ENCODE peak calls at places on chromosome 17, in four cellular contexts. One of them, this sample, is unnamed.

GRCh38 chr17:80029235-80029974 is 6.3 kb downstream of the TBC1D16 start:
- DNase-seq in IMR-90: peak; percentile 74
- DNase-seq in H1: no peak
- DNase-seq in mesendoderm: peak; percentile 60
- DNase-seq in this sample: no peak

GRCh38 chr17:44865231-44865660 is 17.6 kb downstream of the HIGD1B start:
- DNase-seq in IMR-90: peak; percentile 73
- DNase-seq in H1: peak; percentile 15
- DNase-seq in mesendoderm: peak; percentile 79
- DNase-seq in this sample: peak; percentile 74

GRCh38 chr17:8304181-8304910 is 5.7 kb upstream of the ARHGEF15 start:
- DNase-seq in IMR-90: no peak
- DNase-seq in H1: no peak
- DNase-seq in mesendoderm: no peak
- DNase-seq in this sample: no peak

GRCh38 chr17:3890082-3890892 is 2.6 kb downstream of the CAMKK1 start:
- DNase-seq in IMR-90: peak; percentile 91
- DNase-seq in H1: no peak
- DNase-seq in mesendoderm: no peak
- DNase-seq in this sample: no peak

GRCh38 chr17:40598928-40599627 is 33.8 kb upstream of the CCR7 start:
- DNase-seq in IMR-90: peak; percentile 37
- DNase-seq in H1: no peak
- DNase-seq in mesendoderm: no peak
- DNase-seq in this sample: no peak

GRCh38 chr17:40056379-40057005 is 2.3 kb upstream of the MED24 start:
- DNase-seq in IMR-90: no peak
- DNase-seq in H1: no peak
- DNase-seq in mesendoderm: no peak
- DNase-seq in this sample: no peak

GRCh38 chr17:35734396-35734795 is 3.0 kb downstream of the RASL10B start:
- DNase-seq in IMR-90: no peak
- DNase-seq in H1: no peak
- DNase-seq in mesendoderm: no peak
- DNase-seq in this sample: no peak

GRCh38 chr17:27793168-27793905 is 7.0 kb downstream of the NOS2 start:
- DNase-seq in IMR-90: no peak
- DNase-seq in H1: no peak
- DNase-seq in mesendoderm: peak; percentile 44
- DNase-seq in this sample: peak; percentile 52

GRCh38 chr17:69084911-69085310 is 24.2 kb upstream of the ABCA9 start:
- DNase-seq in IMR-90: no peak
- DNase-seq in H1: peak; percentile 70
- DNase-seq in mesendoderm: peak; percentile 84
- DNase-seq in this sample: peak; percentile 92

DNA sequence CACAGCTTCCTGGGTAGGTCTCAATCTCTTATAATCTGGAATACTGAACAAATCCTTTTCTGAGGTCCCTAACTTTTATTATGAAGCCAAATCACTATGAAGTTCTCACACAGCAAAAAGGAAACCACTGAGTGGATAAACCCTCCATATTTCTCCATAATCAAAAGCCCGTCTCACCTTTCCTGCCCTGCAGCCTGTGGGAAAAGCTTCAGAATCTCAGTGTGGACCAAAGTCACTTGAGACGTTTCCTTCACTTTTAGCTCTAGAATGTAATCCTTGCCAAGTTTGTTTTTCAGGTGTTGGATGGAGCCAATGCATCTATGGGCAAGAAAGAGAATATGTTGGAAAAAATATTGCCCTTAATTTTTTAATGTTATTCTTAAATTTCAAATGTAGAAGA is 22.0 kb upstream of the ABCA9 start:
- DNase-seq in IMR-90: no peak
- DNase-seq in H1: no peak
- DNase-seq in mesendoderm: no peak
- DNase-seq in this sample: no peak
- H4K5ac ChIP-seq in IMR-90: no peak overlapping the region
- H4K5ac ChIP-seq in H1: no peak overlapping the region
- H4K5ac ChIP-seq in mesendoderm: no peak overlapping the region
- H4K5ac ChIP-seq in this sample: no peak overlapping the region

GRCh38 chr17:46950615-46950996 is 27.6 kb downstream of the GOSR2 start:
- DNase-seq in IMR-90: no peak
- DNase-seq in H1: no peak
- DNase-seq in mesendoderm: no peak
- DNase-seq in this sample: peak; percentile 20
- H4K8ac ChIP-seq in IMR-90: no peak overlapping the region
- H4K8ac ChIP-seq in H1: no peak overlapping the region
- H4K8ac ChIP-seq in mesendoderm: no peak overlapping the region
- H4K8ac ChIP-seq in this sample: no peak overlapping the region

GRCh38 chr17:50637829-50638571 is 3.3 kb downstream of the ABCC3 start:
- DNase-seq in IMR-90: no peak
- DNase-seq in H1: no peak
- DNase-seq in mesendoderm: no peak
- DNase-seq in this sample: no peak
- H3K9ac ChIP-seq in IMR-90: no peak overlapping the region
- H3K9ac ChIP-seq in H1: no peak overlapping the region
- H3K9ac ChIP-seq in mesendoderm: no peak overlapping the region
- H3K9ac ChIP-seq in this sample: no peak overlapping the region

GRCh38 chr17:76881408-76881807 is 13.2 kb downstream of the MGAT5B start:
- DNase-seq in IMR-90: no peak
- DNase-seq in H1: no peak
- DNase-seq in mesendoderm: no peak
- DNase-seq in this sample: no peak
- H4K5ac ChIP-seq in IMR-90: no peak overlapping the region
- H4K5ac ChIP-seq in H1: no peak overlapping the region
- H4K5ac ChIP-seq in mesendoderm: no peak overlapping the region
- H4K5ac ChIP-seq in this sample: no peak overlapping the region

GRCh38 chr17:81517339-81518112 is 4.9 kb upstream of the ACTG1 start:
- DNase-seq in IMR-90: no peak
- DNase-seq in H1: no peak
- DNase-seq in mesendoderm: peak; percentile 75
- DNase-seq in this sample: peak; percentile 70
- H4K8ac ChIP-seq in IMR-90: no peak overlapping the region
- H4K8ac ChIP-seq in H1: peak overlapping the region; percentile 76
- H4K8ac ChIP-seq in mesendoderm: no peak overlapping the region
- H4K8ac ChIP-seq in this sample: no peak overlapping the region

GRCh38 chr17:17015221-17015620 is 27.0 kb upstream of the MPRIP start:
- DNase-seq in IMR-90: no peak
- DNase-seq in H1: no peak
- DNase-seq in mesendoderm: no peak
- DNase-seq in this sample: no peak
- H3K9ac ChIP-seq in IMR-90: no peak overlapping the region
- H3K9ac ChIP-seq in H1: no peak overlapping the region
- H3K9ac ChIP-seq in mesendoderm: no peak overlapping the region
- H3K9ac ChIP-seq in this sample: no peak overlapping the region

GRCh38 chr17:18324140-18325049 is 9.3 kb downstream of the SMCR8 start:
- DNase-seq in IMR-90: no peak
- DNase-seq in H1: no peak
- DNase-seq in mesendoderm: peak; percentile 51
- DNase-seq in this sample: no peak
- H4K5ac ChIP-seq in IMR-90: no peak overlapping the region
- H4K5ac ChIP-seq in H1: no peak overlapping the region
- H4K5ac ChIP-seq in mesendoderm: no peak overlapping the region
- H4K5ac ChIP-seq in this sample: no peak overlapping the region

GRCh38 chr17:47851764-47852112 is 775 bp upstream of the SP6 start:
- DNase-seq in IMR-90: no peak
- DNase-seq in H1: no peak
- DNase-seq in mesendoderm: peak; percentile 75
- DNase-seq in this sample: peak; percentile 79
- H4K8ac ChIP-seq in IMR-90: no peak overlapping the region
- H4K8ac ChIP-seq in H1: no peak overlapping the region
- H4K8ac ChIP-seq in mesendoderm: no peak overlapping the region
- H4K8ac ChIP-seq in this sample: no peak overlapping the region

DNA sequence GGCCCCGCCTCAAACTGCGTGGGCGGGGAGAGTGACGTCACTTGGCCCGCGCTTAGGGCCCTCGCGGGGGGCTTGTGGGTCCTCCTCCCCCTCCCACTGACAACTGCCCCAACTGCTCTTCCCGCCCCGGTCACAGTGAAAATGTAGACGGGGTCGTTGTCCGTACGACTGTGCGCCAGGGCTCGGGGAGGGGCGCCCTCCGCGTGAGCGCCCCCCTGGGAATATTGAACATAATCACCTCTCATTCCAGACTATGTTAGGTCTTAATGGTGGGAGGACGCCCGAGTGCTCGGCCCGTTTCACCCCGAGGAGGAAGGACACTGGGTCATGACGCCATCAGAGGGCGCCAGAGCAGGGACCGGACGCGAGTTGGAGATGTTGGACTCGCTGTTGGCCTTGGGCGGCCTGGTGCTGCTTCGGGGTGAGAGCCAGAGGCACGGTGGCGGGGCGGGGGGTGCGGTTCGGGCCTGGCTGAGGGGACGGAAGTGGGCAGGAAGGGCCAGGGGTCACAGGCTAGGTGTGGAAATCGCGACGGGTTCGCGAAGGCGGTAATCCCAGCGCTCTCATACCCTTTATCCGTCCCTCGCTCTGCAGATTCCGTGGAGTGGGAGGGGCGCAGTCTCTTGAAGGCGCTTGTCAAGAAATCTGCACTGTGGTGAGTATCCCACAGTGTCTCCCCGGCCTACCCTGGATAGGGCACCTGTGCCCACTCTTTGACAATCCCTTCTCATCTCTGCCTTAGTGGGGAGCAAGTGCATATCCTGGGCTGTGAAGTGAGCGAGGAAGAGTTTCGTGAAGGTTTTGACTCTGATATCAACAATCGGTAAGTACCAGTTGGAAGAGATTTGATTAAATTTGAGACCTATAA is at the start of gene ELP5:
- DNase-seq in IMR-90: peak; percentile 94
- DNase-seq in H1: no peak
- DNase-seq in mesendoderm: peak; percentile 98
- DNase-seq in this sample: peak; percentile 98
- H3K9ac ChIP-seq in IMR-90: peak within 1 kb of the TSS; percentile 88
- H3K9ac ChIP-seq in H1: peak within 1 kb of the TSS; percentile 87
- H3K9ac ChIP-seq in mesendoderm: peak within 1 kb of the TSS; percentile 95
- H3K9ac ChIP-seq in this sample: peak within 1 kb of the TSS; percentile 81

This sample was measured in H9.